ENCODE peak calls at places on chromosome 10, in five cellular contexts. A is breast epithelium, O is WERI-Rb-1, K is GM06990, V is BJ. C is an unnamed sample.

GRCh38 chr10:86960003-86960862 is 1.8 kb downstream of the SNCG start:
- DNase-seq in A (no peak), O (peak; percentile 77), K (peak; percentile 64), V (no peak), C (no peak)

GRCh38 chr10:21668831-21669230 is 134.8 kb downstream of the MLLT10 start:
- DNase-seq in A (no peak), O (no peak), K (no peak), V (peak; percentile 15), C (no peak)

GRCh38 chr10:30751678-30752331 is 122.3 kb upstream of the LYZL2 start:
- DNase-seq in A (no peak), O (peak; percentile 62), K (peak; percentile 67), V (no peak), C (no peak)

GRCh38 chr10:59585046-59585700 is 124.5 kb downstream of the SLC16A9 start:
- DNase-seq in A (no peak), O (no peak), K (no peak), V (no peak), C (no peak)

GRCh38 chr10:35050556-35050955 is 39.6 kb downstream of the CUL2 start:
- DNase-seq in A (no peak), O (no peak), K (no peak), V (no peak), C (no peak)

GRCh38 chr10:117134084-117135025 is 3.7 kb downstream of the VAX1 start:
- DNase-seq in A (no peak), O (peak; percentile 64), K (peak; percentile 14), V (no peak), C (no peak)

GRCh38 chr10:109922976-109923921 is at the start of gene XPNPEP1:
- DNase-seq in A (peak; percentile 79), O (peak; percentile 85), K (peak; percentile 87), V (no peak), C (no peak)

GRCh38 chr10:127928021-127928806 is 21.3 kb downstream of the PTPRE start:
- DNase-seq in A (no peak), O (peak; percentile 42), K (no peak), V (no peak), C (no peak)

GRCh38 chr10:5168897-5169296 is 16.1 kb downstream of the AKR1C8 start:
- DNase-seq in A (no peak), O (no peak), K (no peak), V (no peak), C (no peak)

GRCh38 chr10:72087392-72087968 is 871 bp downstream of the SPOCK2 start:
- DNase-seq in A (no peak), O (no peak), K (no peak), V (no peak), C (no peak)

GRCh38 chr10:72089618-72090017 is 1.3 kb upstream of the SPOCK2 start:
- DNase-seq in A (no peak), O (no peak), K (no peak), V (no peak), C (no peak)

GRCh38 chr10:72088879-72089585 is 681 bp upstream of the SPOCK2 start:
- DNase-seq in A (no peak), O (no peak), K (no peak), V (no peak), C (no peak)

GRCh38 chr10:72086466-72087391 is 1.6 kb downstream of the SPOCK2 start:
- DNase-seq in A (no peak), O (no peak), K (peak; percentile 46), V (no peak), C (no peak)

GRCh38 chr10:72087969-72088878 is at the start of gene SPOCK2:
- DNase-seq in A (no peak), O (no peak), K (no peak), V (no peak), C (no peak)
- H3K4me3 ChIP-seq in A (peak within 1 kb of the TSS; percentile 34), O (no peak within 1 kb of the TSS), K (peak within 1 kb of the TSS; percentile 59), V (no peak within 1 kb of the TSS), C (peak within 1 kb of the TSS; percentile 39)

DNA sequence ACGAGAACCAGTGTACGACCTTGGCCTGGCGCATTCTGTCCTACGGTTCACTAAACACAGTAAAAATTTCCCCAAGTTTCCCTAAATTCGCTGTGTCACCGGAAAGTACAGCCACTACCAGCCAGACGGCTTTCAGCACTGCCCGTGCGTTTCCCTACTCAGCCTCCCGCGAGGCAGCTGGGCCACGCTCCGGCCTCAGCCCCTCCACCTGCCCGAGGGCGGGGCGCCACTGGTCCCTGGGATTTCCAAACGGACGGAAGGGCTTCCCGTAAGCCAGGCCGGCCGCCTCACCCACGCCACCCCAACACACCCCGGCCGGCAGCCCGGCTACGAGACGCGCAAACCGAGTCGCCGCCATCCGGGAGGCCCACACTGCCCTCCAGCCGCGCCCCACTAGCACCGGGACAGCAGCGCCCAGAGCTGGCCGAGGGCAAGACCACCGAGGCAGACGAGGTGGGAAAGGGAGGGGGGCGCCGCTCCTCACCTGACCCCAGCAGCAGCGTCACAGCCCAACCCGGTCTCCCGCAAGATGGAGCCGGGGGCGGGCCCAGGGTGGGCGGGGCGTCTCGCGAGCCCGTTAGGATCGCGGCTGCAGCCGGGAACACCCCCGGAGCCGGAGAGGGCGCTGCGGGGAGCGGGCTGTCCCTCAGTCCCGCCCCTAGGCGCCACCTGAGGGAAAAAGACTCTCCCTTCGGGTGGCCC is at the start of gene ANXA7:
- DNase-seq in A (peak; percentile 91), O (peak; percentile 96), K (peak; percentile 94), V (peak; percentile 23), C (peak; percentile 61)
- TF ChIP-seq CTCF in A (peak; percentile 29), O (peak; percentile 15), K (peak; percentile 22), V (peak; percentile 46), C (peak; percentile 15)

GRCh38 chr10:48652344-48652743 is 32.3 kb upstream of the WDFY4 start:
- DNase-seq in A (no peak), O (no peak), K (no peak), V (no peak), C (no peak)

GRCh38 chr10:48648172-48648942 is 36.3 kb upstream of the WDFY4 start:
- DNase-seq in A (no peak), O (no peak), K (no peak), V (no peak), C (no peak)

GRCh38 chr10:48651839-48652238 is 32.8 kb upstream of the WDFY4 start:
- DNase-seq in A (no peak), O (no peak), K (no peak), V (no peak), C (no peak)

GRCh38 chr10:48651293-48651692 is 33.4 kb upstream of the WDFY4 start:
- DNase-seq in A (no peak), O (no peak), K (no peak), V (no peak), C (no peak)

GRCh38 chr10:48649349-48649944 is 35.2 kb upstream of the WDFY4 start:
- DNase-seq in A (no peak), O (no peak), K (no peak), V (no peak), C (no peak)
- H3K4me3 ChIP-seq in A (no peak overlapping the region), O (no peak overlapping the region), K (no peak overlapping the region), V (no peak overlapping the region), C (no peak overlapping the region)

GRCh38 chr10:63630085-63630927 is 109.1 kb downstream of the REEP3 start:
- DNase-seq in A (peak; percentile 90), O (peak; percentile 86), K (peak; percentile 92), V (peak; percentile 78), C (no peak)
- TF ChIP-seq CTCF in A (no peak), O (no peak), K (no peak), V (no peak), C (no peak)

GRCh38 chr10:78770167-78771090 is 298.3 kb upstream of the ZMIZ1 start:
- DNase-seq in A (no peak), O (no peak), K (no peak), V (no peak), C (no peak)
- H3K4me3 ChIP-seq in A (no peak overlapping the region), O (no peak overlapping the region), K (no peak overlapping the region), V (no peak overlapping the region), C (no peak overlapping the region)

GRCh38 chr10:132510174-132510611 is 27.4 kb upstream of the INPP5A start:
- DNase-seq in A (no peak), O (no peak), K (no peak), V (no peak), C (no peak)

GRCh38 chr10:132507467-132507955 is 30.1 kb upstream of the INPP5A start:
- DNase-seq in A (no peak), O (no peak), K (no peak), V (no peak), C (no peak)

GRCh38 chr10:132509506-132510173 is 27.9 kb upstream of the INPP5A start:
- DNase-seq in A (no peak), O (no peak), K (no peak), V (no peak), C (no peak)

GRCh38 chr10:132507956-132508490 is 29.6 kb upstream of the INPP5A start:
- DNase-seq in A (no peak), O (no peak), K (no peak), V (no peak), C (no peak)

DNA sequence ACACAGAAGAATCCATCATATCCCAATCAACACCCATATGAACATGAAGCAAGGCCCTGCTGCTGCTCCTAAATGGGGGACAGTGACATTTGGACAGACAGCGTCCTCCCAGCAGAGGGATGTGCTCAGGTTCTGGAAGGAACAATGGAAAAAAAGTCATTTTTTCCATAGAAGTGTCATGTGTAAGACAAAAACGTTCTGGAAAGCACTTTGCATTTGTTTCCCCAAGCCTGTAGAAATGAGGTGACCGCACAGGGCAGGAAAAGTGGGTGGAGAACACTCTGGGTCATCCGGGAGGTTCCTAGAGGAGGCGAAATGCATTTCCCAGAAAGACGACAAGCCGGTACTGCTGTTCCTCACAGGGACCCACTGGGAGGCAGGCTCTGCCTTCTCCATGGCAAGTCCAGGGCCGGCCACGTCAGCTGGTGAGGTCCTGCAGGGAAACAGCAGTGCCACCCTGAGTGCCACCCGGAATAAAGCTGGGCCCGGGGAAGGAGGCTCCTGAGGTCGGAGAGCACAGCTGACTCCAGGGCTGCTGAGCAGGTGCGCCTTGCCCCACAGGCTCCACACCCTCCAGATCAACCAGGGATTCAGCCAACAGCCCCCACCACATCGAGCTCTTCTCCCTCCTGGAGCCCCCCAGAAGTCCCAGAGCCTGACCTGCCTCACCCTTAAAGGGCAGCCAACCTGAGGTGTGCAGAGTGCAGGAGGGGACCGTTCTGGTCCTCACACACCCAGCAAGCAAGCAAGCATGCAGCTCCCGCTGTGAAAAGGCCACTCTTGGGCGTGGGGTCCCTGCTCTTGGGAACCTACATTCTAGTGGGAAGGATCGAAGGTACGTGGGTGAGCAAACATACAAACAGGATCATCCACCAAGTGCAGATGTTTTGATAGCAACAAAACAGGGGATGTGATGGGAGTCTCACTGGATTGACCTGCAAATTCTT is 28.8 kb upstream of the INPP5A start:
- DNase-seq in A (no peak), O (no peak), K (no peak), V (no peak), C (no peak)
- TF ChIP-seq CTCF in A (no peak), O (no peak), K (no peak), V (peak; percentile 4), C (no peak)

DNA sequence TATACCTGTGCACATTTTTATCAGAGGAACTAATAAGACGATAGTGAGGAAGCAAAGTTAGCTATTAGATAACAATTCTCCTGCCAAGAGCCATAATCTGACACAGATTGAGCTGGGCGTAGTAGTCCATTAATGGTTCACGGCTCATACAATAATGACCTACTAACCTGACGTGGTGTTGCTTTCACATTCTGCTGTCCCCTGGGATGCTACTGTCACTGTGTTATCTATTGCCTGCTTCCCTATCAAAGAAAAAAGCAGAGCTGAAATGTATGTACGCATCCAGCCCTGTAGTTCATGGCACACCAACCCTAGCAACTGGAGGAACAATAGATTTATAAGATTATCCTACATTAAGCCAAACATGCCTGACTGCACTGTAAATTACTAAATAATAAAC is 144.2 kb upstream of the MGMT start:
- DNase-seq in A (no peak), O (no peak), K (no peak), V (no peak), C (no peak)
- H3K4me3 ChIP-seq in A (no peak overlapping the region), O (no peak overlapping the region), K (no peak overlapping the region), V (no peak overlapping the region), C (no peak overlapping the region)

C was measured in epithelial cell of proximal tubule.